ENCODE peak calls at places on chromosomes 4 and X, in seven cellular contexts. One of them, this sample, is unnamed.
A peak's percentile ranks its signal among the peaks of the same experiment; 100 is the strongest.

GRCh38 chr4:82739292-82740190 is 59.1 kb downstream of the SCD5 start:
- DNase-seq in body of pancreas: peak; percentile 84
- DNase-seq in uterus: peak; percentile 24
- DNase-seq in fibroblast of lung: peak; percentile 64
- DNase-seq in aorta: peak; percentile 83
- DNase-seq in gastrocnemius medialis: peak; percentile 50
- DNase-seq in Karpas-422: peak; percentile 84
- DNase-seq in this sample: peak; percentile 18

GRCh38 chrX:49754238-49754857 is 58.6 kb upstream of the PAGE1 start:
- DNase-seq in body of pancreas: peak; percentile 44
- DNase-seq in uterus: peak; percentile 31
- DNase-seq in fibroblast of lung: peak; percentile 34
- DNase-seq in aorta: no peak
- DNase-seq in gastrocnemius medialis: peak; percentile 20
- DNase-seq in Karpas-422: peak; percentile 80
- DNase-seq in this sample: peak; percentile 34

GRCh38 chrX:9677098-9677739 is 88.4 kb downstream of the GPR143 start:
- DNase-seq in body of pancreas: peak; percentile 3
- DNase-seq in uterus: peak; percentile 21
- DNase-seq in fibroblast of lung: peak; percentile 32
- DNase-seq in aorta: no peak
- DNase-seq in gastrocnemius medialis: no peak
- DNase-seq in Karpas-422: no peak
- DNase-seq in this sample: no peak

GRCh38 chr4:71550220-71551190 is 211.7 kb downstream of the SLC4A4 start:
- DNase-seq in body of pancreas: no peak
- DNase-seq in uterus: no peak
- DNase-seq in fibroblast of lung: peak; percentile 72
- DNase-seq in aorta: no peak
- DNase-seq in gastrocnemius medialis: no peak
- DNase-seq in Karpas-422: no peak
- DNase-seq in this sample: no peak

GRCh38 chr4:1518997-1519700 is 112.9 kb upstream of the NKX1-1 start:
- DNase-seq in body of pancreas: no peak
- DNase-seq in uterus: no peak
- DNase-seq in fibroblast of lung: no peak
- DNase-seq in aorta: peak; percentile 63
- DNase-seq in gastrocnemius medialis: no peak
- DNase-seq in Karpas-422: no peak
- DNase-seq in this sample: no peak

GRCh38 chrX:13647709-13648212 is 5.2 kb upstream of the TCEANC start:
- DNase-seq in body of pancreas: peak; percentile 69
- DNase-seq in uterus: peak; percentile 67
- DNase-seq in fibroblast of lung: peak; percentile 91
- DNase-seq in aorta: no peak
- DNase-seq in gastrocnemius medialis: peak; percentile 21
- DNase-seq in Karpas-422: no peak
- DNase-seq in this sample: peak; percentile 37

GRCh38 chr4:176653406-176654220 is 139.1 kb downstream of the VEGFC start:
- DNase-seq in body of pancreas: no peak
- DNase-seq in uterus: no peak
- DNase-seq in fibroblast of lung: no peak
- DNase-seq in aorta: no peak
- DNase-seq in gastrocnemius medialis: no peak
- DNase-seq in Karpas-422: no peak
- DNase-seq in this sample: no peak

GRCh38 chr4:73895201-73896177 is 26.3 kb downstream of the CXCL1 start:
- DNase-seq in body of pancreas: peak; percentile 25
- DNase-seq in uterus: no peak
- DNase-seq in fibroblast of lung: peak; percentile 86
- DNase-seq in aorta: no peak
- DNase-seq in gastrocnemius medialis: no peak
- DNase-seq in Karpas-422: no peak
- DNase-seq in this sample: no peak

GRCh38 chr4:1285790-1286553 is 3.7 kb upstream of the MAEA start:
- DNase-seq in body of pancreas: peak; percentile 51
- DNase-seq in uterus: no peak
- DNase-seq in fibroblast of lung: no peak
- DNase-seq in aorta: peak; percentile 71
- DNase-seq in gastrocnemius medialis: no peak
- DNase-seq in Karpas-422: peak; percentile 88
- DNase-seq in this sample: no peak

GRCh38 chr4:56976283-56976877 is 1.0 kb downstream of the NOA1 start:
- DNase-seq in body of pancreas: no peak
- DNase-seq in uterus: no peak
- DNase-seq in fibroblast of lung: no peak
- DNase-seq in aorta: no peak
- DNase-seq in gastrocnemius medialis: no peak
- DNase-seq in Karpas-422: peak; percentile 44
- DNase-seq in this sample: no peak

GRCh38 chr4:168880087-168880675 is 129.9 kb downstream of the CBR4 start:
- DNase-seq in body of pancreas: no peak
- DNase-seq in uterus: no peak
- DNase-seq in fibroblast of lung: peak; percentile 36
- DNase-seq in aorta: no peak
- DNase-seq in gastrocnemius medialis: no peak
- DNase-seq in Karpas-422: no peak
- DNase-seq in this sample: no peak

GRCh38 chr4:16583764-16584163 is 314.7 kb downstream of the LDB2 start:
- DNase-seq in body of pancreas: no peak
- DNase-seq in uterus: no peak
- DNase-seq in fibroblast of lung: no peak
- DNase-seq in aorta: no peak
- DNase-seq in gastrocnemius medialis: no peak
- DNase-seq in Karpas-422: no peak
- DNase-seq in this sample: no peak

GRCh38 chr4:183324619-183325018 is 2.4 kb upstream of the CLDN24 start:
- DNase-seq in body of pancreas: no peak
- DNase-seq in uterus: no peak
- DNase-seq in fibroblast of lung: no peak
- DNase-seq in aorta: no peak
- DNase-seq in gastrocnemius medialis: no peak
- DNase-seq in Karpas-422: no peak
- DNase-seq in this sample: no peak

GRCh38 chr4:183327827-183328226 is 5.6 kb upstream of the CLDN24 start:
- DNase-seq in body of pancreas: no peak
- DNase-seq in uterus: no peak
- DNase-seq in fibroblast of lung: no peak
- DNase-seq in aorta: no peak
- DNase-seq in gastrocnemius medialis: no peak
- DNase-seq in Karpas-422: no peak
- DNase-seq in this sample: no peak

GRCh38 chr4:183329244-183329643 is 7.0 kb upstream of the CLDN24 start:
- DNase-seq in body of pancreas: no peak
- DNase-seq in uterus: no peak
- DNase-seq in fibroblast of lung: no peak
- DNase-seq in aorta: no peak
- DNase-seq in gastrocnemius medialis: no peak
- DNase-seq in Karpas-422: no peak
- DNase-seq in this sample: no peak

GRCh38 chr4:183328832-183329231 is 6.6 kb upstream of the CLDN24 start:
- DNase-seq in body of pancreas: no peak
- DNase-seq in uterus: no peak
- DNase-seq in fibroblast of lung: no peak
- DNase-seq in aorta: no peak
- DNase-seq in gastrocnemius medialis: no peak
- DNase-seq in Karpas-422: no peak
- DNase-seq in this sample: no peak

GRCh38 chr4:183326853-183327252 is 4.6 kb upstream of the CLDN24 start:
- DNase-seq in body of pancreas: no peak
- DNase-seq in uterus: no peak
- DNase-seq in fibroblast of lung: no peak
- DNase-seq in aorta: no peak
- DNase-seq in gastrocnemius medialis: no peak
- DNase-seq in Karpas-422: no peak
- DNase-seq in this sample: no peak
- H3K9me3 ChIP-seq in body of pancreas: no peaks in the 10 kb centered on the region
- H3K9me3 ChIP-seq in uterus: no peaks in the 10 kb centered on the region
- H3K9me3 ChIP-seq in fibroblast of lung: no peaks in the 10 kb centered on the region
- H3K9me3 ChIP-seq in aorta: peaks cover 2% of the 10 kb centered on the region
- H3K9me3 ChIP-seq in gastrocnemius medialis: no peaks in the 10 kb centered on the region
- H3K9me3 ChIP-seq in Karpas-422: no peaks in the 10 kb centered on the region
- H3K9me3 ChIP-seq in this sample: no peaks in the 10 kb centered on the region

DNA sequence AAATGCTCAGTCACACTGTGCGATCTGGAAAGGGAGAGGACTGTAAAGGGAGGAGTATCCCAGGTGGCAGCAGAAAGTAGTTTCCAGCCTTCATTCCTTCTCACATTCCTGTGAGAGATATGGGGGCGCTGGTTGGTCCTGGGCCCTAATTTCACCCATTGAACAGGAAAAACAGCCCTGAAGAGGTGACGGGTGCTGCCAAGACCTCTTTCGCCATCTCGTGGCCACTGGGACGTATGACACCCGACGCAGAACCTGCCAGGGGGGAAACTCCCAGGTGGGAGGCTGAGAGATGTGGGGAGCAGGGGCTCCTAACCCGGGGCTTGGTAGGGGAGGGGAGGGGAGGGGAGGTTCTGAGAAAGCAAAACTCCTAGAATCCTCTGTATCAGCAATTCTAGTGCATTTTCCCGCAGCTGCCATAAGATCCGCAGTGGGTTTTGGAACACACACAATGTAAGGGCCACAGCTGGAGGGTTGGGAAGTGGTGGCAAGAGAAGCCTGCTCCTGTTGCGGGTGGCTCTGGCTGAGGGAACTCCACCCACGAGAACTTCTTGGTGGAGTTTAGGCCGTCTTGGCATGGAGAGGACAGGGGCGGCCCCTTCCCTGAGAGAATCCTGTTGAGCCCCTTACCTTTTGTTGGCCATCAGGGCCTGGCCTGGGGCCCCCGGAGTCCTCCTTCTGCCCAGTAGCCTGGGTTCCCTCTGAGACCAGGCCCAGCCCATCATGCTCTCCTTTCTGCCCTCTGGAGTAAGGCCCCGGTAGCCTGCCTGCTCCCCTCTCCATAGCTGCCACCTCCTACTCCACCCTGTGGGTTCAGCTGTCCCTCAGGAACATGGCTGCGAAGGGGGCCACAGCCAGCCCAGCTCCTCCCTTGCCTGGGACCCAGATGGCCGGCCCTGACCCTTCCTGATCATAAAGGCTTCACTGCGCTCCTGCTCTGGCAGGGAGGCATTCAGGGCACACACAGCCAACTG is 134.1 kb downstream of the OR13H1 start:
- DNase-seq in body of pancreas: peak; percentile 15
- DNase-seq in uterus: peak; percentile 17
- DNase-seq in fibroblast of lung: peak; percentile 30
- DNase-seq in aorta: no peak
- DNase-seq in gastrocnemius medialis: no peak
- DNase-seq in Karpas-422: peak; percentile 79
- DNase-seq in this sample: peak; percentile 2
- H3K27me3 ChIP-seq in body of pancreas: no peaks in the 10 kb centered on the region
- H3K27me3 ChIP-seq in uterus: no peaks in the 10 kb centered on the region
- H3K27me3 ChIP-seq in fibroblast of lung: no peaks in the 10 kb centered on the region
- H3K27me3 ChIP-seq in aorta: no peaks in the 10 kb centered on the region
- H3K27me3 ChIP-seq in gastrocnemius medialis: no peaks in the 10 kb centered on the region
- H3K27me3 ChIP-seq in Karpas-422: no peaks in the 10 kb centered on the region
- H3K27me3 ChIP-seq in this sample: no peaks in the 10 kb centered on the region

GRCh38 chrX:45368705-45369104 is 168.0 kb upstream of the DIPK2B start:
- DNase-seq in body of pancreas: no peak
- DNase-seq in uterus: no peak
- DNase-seq in fibroblast of lung: no peak
- DNase-seq in aorta: no peak
- DNase-seq in gastrocnemius medialis: no peak
- DNase-seq in Karpas-422: no peak
- DNase-seq in this sample: no peak

GRCh38 chrX:45372151-45372550 is 171.5 kb upstream of the DIPK2B start:
- DNase-seq in body of pancreas: no peak
- DNase-seq in uterus: no peak
- DNase-seq in fibroblast of lung: no peak
- DNase-seq in aorta: no peak
- DNase-seq in gastrocnemius medialis: no peak
- DNase-seq in Karpas-422: no peak
- DNase-seq in this sample: no peak
- H3K9me3 ChIP-seq in body of pancreas: no peaks in the 10 kb centered on the region
- H3K9me3 ChIP-seq in uterus: peaks cover 4% of the 10 kb centered on the region
- H3K9me3 ChIP-seq in fibroblast of lung: no peaks in the 10 kb centered on the region
- H3K9me3 ChIP-seq in aorta: peaks cover 2% of the 10 kb centered on the region
- H3K9me3 ChIP-seq in gastrocnemius medialis: no peaks in the 10 kb centered on the region
- H3K9me3 ChIP-seq in Karpas-422: peaks cover 2% of the 10 kb centered on the region
- H3K9me3 ChIP-seq in this sample: no peaks in the 10 kb centered on the region

DNA sequence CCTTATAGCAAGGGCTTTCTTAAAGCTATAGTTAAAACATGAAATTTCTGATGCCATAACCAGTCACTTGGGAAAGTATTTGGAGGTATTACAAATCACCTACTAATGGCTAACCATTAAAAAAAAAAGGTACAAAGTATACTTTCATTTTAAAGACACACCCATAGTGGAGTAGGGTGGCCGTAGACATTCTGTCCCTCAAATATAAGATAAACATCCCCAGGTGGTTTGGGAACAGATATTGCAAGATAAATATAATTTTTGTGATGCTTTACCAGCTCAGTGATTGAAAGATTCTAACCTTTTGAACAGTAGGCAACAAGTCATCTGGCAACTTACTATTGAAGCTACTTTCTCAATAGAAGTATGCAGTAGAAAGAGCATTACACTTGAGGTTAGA is 6.2 kb upstream of the FAT1 start:
- DNase-seq in body of pancreas: no peak
- DNase-seq in uterus: no peak
- DNase-seq in fibroblast of lung: no peak
- DNase-seq in aorta: no peak
- DNase-seq in gastrocnemius medialis: no peak
- DNase-seq in Karpas-422: no peak
- DNase-seq in this sample: no peak
- H3K27me3 ChIP-seq in body of pancreas: no peaks in the 10 kb centered on the region
- H3K27me3 ChIP-seq in uterus: no peaks in the 10 kb centered on the region
- H3K27me3 ChIP-seq in fibroblast of lung: no peaks in the 10 kb centered on the region
- H3K27me3 ChIP-seq in aorta: no peaks in the 10 kb centered on the region
- H3K27me3 ChIP-seq in gastrocnemius medialis: peaks cover 14% of the 10 kb centered on the region
- H3K27me3 ChIP-seq in Karpas-422: no peaks in the 10 kb centered on the region
- H3K27me3 ChIP-seq in this sample: peaks cover 37% of the 10 kb centered on the region

GRCh38 chr4:79662651-79663050 is 254.6 kb upstream of the GK2 start:
- DNase-seq in body of pancreas: no peak
- DNase-seq in uterus: no peak
- DNase-seq in fibroblast of lung: no peak
- DNase-seq in aorta: no peak
- DNase-seq in gastrocnemius medialis: no peak
- DNase-seq in Karpas-422: no peak
- DNase-seq in this sample: no peak
- H3K9me3 ChIP-seq in body of pancreas: no peaks in the 10 kb centered on the region
- H3K9me3 ChIP-seq in uterus: no peaks in the 10 kb centered on the region
- H3K9me3 ChIP-seq in fibroblast of lung: no peaks in the 10 kb centered on the region
- H3K9me3 ChIP-seq in aorta: no peaks in the 10 kb centered on the region
- H3K9me3 ChIP-seq in gastrocnemius medialis: no peaks in the 10 kb centered on the region
- H3K9me3 ChIP-seq in Karpas-422: no peaks in the 10 kb centered on the region
- H3K9me3 ChIP-seq in this sample: peaks cover 4% of the 10 kb centered on the region